ENCODE peak calls at places on chromosomes 12 and 14, in nine cellular contexts. P is IMR-90; U is SK-N-SH; G is lower lobe of right lung; S is bronchial epithelial cell; M is astrocyte; B is heart right ventricle; E is cardiac muscle cell; F is CD8-positive, alpha-beta T cell. N is an unnamed sample.

GRCh38 chr12:92524489-92524888 is 178.3 kb upstream of the PLEKHG7 start:
- DNase-seq in P (no peak), U (no peak), G (no peak), S (no peak), M (no peak), B (no peak), E (no peak), F (no peak), N (no peak)

GRCh38 chr12:121649819-121650353 is 19.6 kb downstream of the MORN3 start:
- DNase-seq in P (no peak), U (no peak), G (no peak), S (no peak), M (no peak), B (no peak), E (no peak), F (no peak), N (no peak)

GRCh38 chr12:67589078-67589477 is 59.5 kb upstream of the DYRK2 start:
- DNase-seq in P (no peak), U (no peak), G (no peak), S (no peak), M (no peak), B (no peak), E (no peak), F (no peak), N (no peak)

GRCh38 chr12:27209257-27209910 is 34.7 kb upstream of the STK38L start:
- DNase-seq in P (no peak), U (no peak), G (no peak), S (no peak), M (no peak), B (no peak), E (no peak), F (no peak), N (no peak)

GRCh38 chr12:61357496-61357895 is 902.7 kb upstream of the USP15 start:
- DNase-seq in P (no peak), U (no peak), G (no peak), S (no peak), M (no peak), B (no peak), E (no peak), F (no peak), N (no peak)

GRCh38 chr12:47912575-47912974 is 7.8 kb upstream of the VDR start:
- DNase-seq in P (no peak), U (no peak), G (no peak), S (no peak), M (no peak), B (no peak), E (peak; percentile 22), F (no peak), N (no peak)

GRCh38 chr14:65303185-65303901 is 109.2 kb upstream of the FUT8 start:
- DNase-seq in P (peak; percentile 37), U (no peak), G (no peak), S (peak; percentile 67), M (peak; percentile 33), B (no peak), E (peak; percentile 20), F (no peak), N (peak; percentile 56)

GRCh38 chr14:79278798-79279644 is 932.3 kb downstream of the DIO2 start:
- DNase-seq in P (peak; percentile 92), U (peak; percentile 82), G (peak; percentile 88), S (peak; percentile 91), M (peak; percentile 92), B (peak; percentile 32), E (peak; percentile 86), F (no peak), N (peak; percentile 76)

GRCh38 chr12:452667-453210 is 7.0 kb upstream of the B4GALNT3 start:
- DNase-seq in P (no peak), U (no peak), G (no peak), S (no peak), M (no peak), B (peak; percentile 25), E (no peak), F (peak; percentile 17), N (no peak)

GRCh38 chr14:69260246-69260978 is 454 bp downstream of the GALNT16 start:
- DNase-seq in P (peak; percentile 4), U (peak; percentile 78), G (no peak), S (no peak), M (peak; percentile 8), B (no peak), E (peak; percentile 19), F (no peak), N (no peak)

GRCh38 chr14:56874375-56874774 is 64.1 kb upstream of the OTX2 start:
- DNase-seq in P (no peak), U (no peak), G (no peak), S (peak; percentile 9), M (no peak), B (no peak), E (no peak), F (no peak), N (no peak)

GRCh38 chr14:73264896-73265720 is 27.8 kb downstream of the PAPLN start:
- DNase-seq in P (no peak), U (peak; percentile 36), G (no peak), S (no peak), M (no peak), B (no peak), E (no peak), F (no peak), N (no peak)

GRCh38 chr12:91870872-91871707 is 274.6 kb downstream of the BTG1 start:
- DNase-seq in P (no peak), U (no peak), G (no peak), S (peak; percentile 38), M (no peak), B (no peak), E (no peak), F (no peak), N (no peak)

GRCh38 chr12:100229036-100229635 is 28.5 kb downstream of the ACTR6 start:
- DNase-seq in P (peak; percentile 13), U (no peak), G (no peak), S (peak; percentile 65), M (no peak), B (no peak), E (peak; percentile 25), F (no peak), N (no peak)

GRCh38 chr12:42759622-42760273 is 170.2 kb upstream of the PRICKLE1 start:
- DNase-seq in P (peak; percentile 77), U (no peak), G (no peak), S (peak; percentile 50), M (peak; percentile 63), B (peak; percentile 67), E (peak; percentile 93), F (no peak), N (peak; percentile 26)

GRCh38 chr12:42758806-42759205 is 169.3 kb upstream of the PRICKLE1 start:
- DNase-seq in P (no peak), U (no peak), G (no peak), S (peak; percentile 95), M (peak; percentile 16), B (no peak), E (no peak), F (no peak), N (no peak)

GRCh38 chr12:42760550-42760949 is 171.0 kb upstream of the PRICKLE1 start:
- DNase-seq in P (no peak), U (no peak), G (no peak), S (peak; percentile 12), M (no peak), B (no peak), E (no peak), F (no peak), N (no peak)

GRCh38 chr12:42757735-42758134 is 168.2 kb upstream of the PRICKLE1 start:
- DNase-seq in P (no peak), U (no peak), G (no peak), S (no peak), M (no peak), B (no peak), E (no peak), F (no peak), N (no peak)

DNA sequence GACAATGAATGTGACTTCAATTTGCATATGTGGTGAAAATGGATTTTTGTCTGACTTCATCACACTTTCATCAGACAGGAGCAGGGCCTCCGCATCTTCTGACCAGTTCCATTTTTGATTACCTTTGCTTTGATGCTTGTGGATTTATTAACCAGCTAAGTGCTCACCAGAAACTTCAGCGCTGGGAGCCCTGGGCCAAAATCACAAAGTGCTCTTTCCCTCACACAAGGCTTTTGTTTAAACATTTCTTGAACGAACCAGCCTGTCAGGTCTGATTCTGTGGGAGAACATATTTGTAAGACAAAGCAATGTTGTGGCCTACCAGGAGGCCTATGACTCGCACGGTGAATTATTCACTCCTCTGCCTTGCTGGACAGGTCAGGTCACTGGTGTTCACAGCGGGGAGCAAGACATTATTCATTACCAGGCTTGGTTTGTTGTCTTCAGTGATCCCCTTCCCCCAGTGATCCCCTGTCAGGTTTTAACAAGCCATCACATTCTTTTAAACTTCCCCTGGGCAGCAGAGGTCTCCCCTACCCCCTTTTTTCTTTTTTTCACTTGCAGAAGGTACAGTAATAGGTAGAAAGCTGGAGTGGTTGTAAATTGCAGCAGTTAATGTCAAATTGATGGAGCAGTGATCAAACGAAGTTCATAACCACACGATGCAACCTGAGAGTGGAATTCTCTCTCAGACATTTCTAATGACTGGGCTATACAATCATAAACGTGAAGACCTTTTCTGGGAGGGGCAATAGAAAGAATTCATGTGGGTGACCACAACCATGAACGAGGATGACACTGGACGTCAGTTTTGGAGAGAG is 167.5 kb upstream of the PRICKLE1 start:
- DNase-seq in P (peak; percentile 91), U (no peak), G (no peak), S (peak; percentile 93), M (peak; percentile 100), B (no peak), E (peak; percentile 88), F (no peak), N (peak; percentile 99)
- H3K4me3 ChIP-seq in P (no peak overlapping the region), U (no peak overlapping the region), G (no peak overlapping the region), S (no peak overlapping the region), M (peak overlapping the region; percentile 8), B (no peak overlapping the region), E (no peak overlapping the region), F (no peak overlapping the region), N (no peak overlapping the region)

DNA sequence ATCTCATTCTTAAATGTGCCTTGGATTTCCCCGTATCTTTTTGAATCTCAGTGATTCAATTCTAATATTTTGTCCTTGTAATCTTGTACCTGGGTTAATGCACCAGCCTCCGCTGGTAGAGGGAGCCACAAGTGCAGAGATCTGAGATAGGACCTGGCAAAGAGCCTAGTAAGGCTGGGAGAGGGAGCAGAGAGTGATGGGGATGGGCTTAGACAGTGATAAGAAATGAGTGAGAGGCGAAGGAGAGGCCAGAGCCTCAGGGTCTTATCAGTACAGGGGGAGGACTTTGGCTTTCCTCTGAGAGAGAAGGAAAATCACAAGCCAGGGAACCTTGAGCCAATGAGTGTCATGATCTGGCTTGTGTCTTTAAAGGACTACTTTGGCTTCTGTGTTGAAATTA is 30.5 kb upstream of the LMNTD1 start:
- DNase-seq in P (peak; percentile 19), U (peak; percentile 61), G (no peak), S (peak; percentile 18), M (peak; percentile 29), B (peak; percentile 15), E (peak; percentile 81), F (no peak), N (no peak)
- TF ChIP-seq CTCF in P (peak; percentile 36), U (peak; percentile 30), G (no peak), S (no peak), M (no peak), B (no peak), E (peak; percentile 35), F (no peak), N (no peak)

GRCh38 chr14:63179383-63179782 is 24.9 kb upstream of the RHOJ start:
- DNase-seq in P (no peak), U (no peak), G (no peak), S (peak; percentile 71), M (no peak), B (no peak), E (no peak), F (no peak), N (no peak)
- H3K36me3 ChIP-seq in P (no peaks in the 10 kb centered on the region), U (no peaks in the 10 kb centered on the region), G (no peaks in the 10 kb centered on the region), S (no peaks in the 10 kb centered on the region), M (no peaks in the 10 kb centered on the region), B (no peaks in the 10 kb centered on the region), E (no peaks in the 10 kb centered on the region), F (no peaks in the 10 kb centered on the region), N (no peaks in the 10 kb centered on the region)

GRCh38 chr12:18153826-18154225 is 63.8 kb upstream of the RERGL start:
- DNase-seq in P (no peak), U (no peak), G (no peak), S (no peak), M (no peak), B (no peak), E (no peak), F (no peak), N (no peak)
- H3K4me3 ChIP-seq in P (no peak overlapping the region), U (no peak overlapping the region), G (no peak overlapping the region), S (no peak overlapping the region), M (no peak overlapping the region), B (no peak overlapping the region), E (no peak overlapping the region), F (no peak overlapping the region), N (no peak overlapping the region)

N was measured in kidney epithelial cell.